ENCODE peak calls at places on chromosomes 1 and 21, in nine cellular contexts. One of them, this sample, is unnamed.

GRCh38 chr1:208270679-208271111 is 26.5 kb upstream of the PLXNA2 start:
- DNase-seq in K562: no peak
- DNase-seq in heart left ventricle: no peak
- DNase-seq in WTC11: no peak
- DNase-seq in mucosa of descending colon: no peak
- DNase-seq in heart right ventricle: no peak
- DNase-seq in upper lobe of right lung: no peak
- DNase-seq in neural progenitor cell: peak
- DNase-seq in bronchial epithelial cell: no peak
- DNase-seq in this sample: no peak

GRCh38 chr1:116735246-116735645 is 19.0 kb upstream of the CD2 start:
- DNase-seq in heart left ventricle: no peak
- DNase-seq in mucosa of descending colon: no peak
- DNase-seq in K562: no peak
- DNase-seq in neural progenitor cell: no peak
- DNase-seq in heart right ventricle: no peak
- DNase-seq in WTC11: no peak
- DNase-seq in upper lobe of right lung: no peak
- DNase-seq in bronchial epithelial cell: no peak
- DNase-seq in this sample: no peak

GRCh38 chr1:247079141-247079874 is 697 bp upstream of the ZNF670 start:
- DNase-seq in K562: no peak
- DNase-seq in heart right ventricle: no peak
- DNase-seq in heart left ventricle: no peak
- DNase-seq in mucosa of descending colon: no peak
- DNase-seq in neural progenitor cell: peak
- DNase-seq in WTC11: no peak
- DNase-seq in upper lobe of right lung: no peak
- DNase-seq in bronchial epithelial cell: no peak
- DNase-seq in this sample: no peak

GRCh38 chr21:40466893-40467483 is 380.0 kb downstream of the DSCAM start:
- DNase-seq in K562: no peak
- DNase-seq in bronchial epithelial cell: peak
- DNase-seq in heart left ventricle: no peak
- DNase-seq in neural progenitor cell: peak
- DNase-seq in upper lobe of right lung: no peak
- DNase-seq in heart right ventricle: no peak
- DNase-seq in mucosa of descending colon: no peak
- DNase-seq in WTC11: no peak
- DNase-seq in this sample: no peak

GRCh38 chr1:205435904-205436573 is 14.2 kb upstream of the LEMD1 start:
- DNase-seq in heart right ventricle: no peak
- DNase-seq in heart left ventricle: no peak
- DNase-seq in upper lobe of right lung: no peak
- DNase-seq in WTC11: no peak
- DNase-seq in bronchial epithelial cell: no peak
- DNase-seq in mucosa of descending colon: no peak
- DNase-seq in neural progenitor cell: peak
- DNase-seq in K562: peak
- DNase-seq in this sample: no peak

GRCh38 chr1:26418865-26419349 is 8.3 kb downstream of the LIN28A start:
- DNase-seq in upper lobe of right lung: no peak
- DNase-seq in heart right ventricle: no peak
- DNase-seq in heart left ventricle: no peak
- DNase-seq in mucosa of descending colon: no peak
- DNase-seq in K562: no peak
- DNase-seq in WTC11: peak
- DNase-seq in bronchial epithelial cell: no peak
- DNase-seq in neural progenitor cell: peak
- DNase-seq in this sample: no peak

GRCh38 chr1:30732277-30732996 is 9.1 kb upstream of the MATN1 start:
- DNase-seq in heart right ventricle: no peak
- DNase-seq in bronchial epithelial cell: no peak
- DNase-seq in WTC11: no peak
- DNase-seq in K562: no peak
- DNase-seq in mucosa of descending colon: no peak
- DNase-seq in upper lobe of right lung: no peak
- DNase-seq in neural progenitor cell: peak
- DNase-seq in heart left ventricle: no peak
- DNase-seq in this sample: no peak

GRCh38 chr1:31201871-31202270 is 37.8 kb downstream of the NKAIN1 start:
- DNase-seq in upper lobe of right lung: no peak
- DNase-seq in bronchial epithelial cell: no peak
- DNase-seq in neural progenitor cell: no peak
- DNase-seq in K562: no peak
- DNase-seq in mucosa of descending colon: no peak
- DNase-seq in heart left ventricle: no peak
- DNase-seq in heart right ventricle: no peak
- DNase-seq in WTC11: no peak
- DNase-seq in this sample: no peak

GRCh38 chr1:72282271-72282656 is at the start of gene NEGR1:
- DNase-seq in heart right ventricle: peak
- DNase-seq in bronchial epithelial cell: peak
- DNase-seq in neural progenitor cell: peak
- DNase-seq in mucosa of descending colon: peak
- DNase-seq in WTC11: peak
- DNase-seq in upper lobe of right lung: peak
- DNase-seq in heart left ventricle: peak
- DNase-seq in K562: no peak
- DNase-seq in this sample: peak

GRCh38 chr1:206672011-206672688 is 12.6 kb upstream of the MAPKAPK2 start:
- DNase-seq in upper lobe of right lung: no peak
- DNase-seq in heart left ventricle: no peak
- DNase-seq in WTC11: no peak
- DNase-seq in K562: peak
- DNase-seq in bronchial epithelial cell: no peak
- DNase-seq in mucosa of descending colon: no peak
- DNase-seq in neural progenitor cell: peak
- DNase-seq in heart right ventricle: no peak
- DNase-seq in this sample: no peak

GRCh38 chr1:103267271-103267670 is 158.9 kb upstream of the COL11A1 start:
- DNase-seq in mucosa of descending colon: no peak
- DNase-seq in heart right ventricle: no peak
- DNase-seq in heart left ventricle: no peak
- DNase-seq in bronchial epithelial cell: no peak
- DNase-seq in neural progenitor cell: no peak
- DNase-seq in K562: no peak
- DNase-seq in WTC11: no peak
- DNase-seq in upper lobe of right lung: no peak
- DNase-seq in this sample: no peak

GRCh38 chr1:162822391-162823200 is 32.1 kb downstream of the HSD17B7 start:
- DNase-seq in WTC11: peak
- DNase-seq in neural progenitor cell: peak
- DNase-seq in heart right ventricle: peak
- DNase-seq in upper lobe of right lung: no peak
- DNase-seq in K562: no peak
- DNase-seq in bronchial epithelial cell: no peak
- DNase-seq in mucosa of descending colon: peak
- DNase-seq in heart left ventricle: peak
- DNase-seq in this sample: peak

GRCh38 chr1:30977511-30977910 is 69.0 kb upstream of the SDC3 start:
- DNase-seq in neural progenitor cell: no peak
- DNase-seq in heart right ventricle: no peak
- DNase-seq in mucosa of descending colon: no peak
- DNase-seq in K562: no peak
- DNase-seq in upper lobe of right lung: no peak
- DNase-seq in heart left ventricle: no peak
- DNase-seq in bronchial epithelial cell: no peak
- DNase-seq in WTC11: no peak
- DNase-seq in this sample: no peak

GRCh38 chr21:26388731-26389231 is 184.3 kb downstream of the CYYR1 start:
- DNase-seq in upper lobe of right lung: no peak
- DNase-seq in K562: no peak
- DNase-seq in WTC11: no peak
- DNase-seq in heart right ventricle: no peak
- DNase-seq in mucosa of descending colon: no peak
- DNase-seq in neural progenitor cell: no peak
- DNase-seq in bronchial epithelial cell: peak
- DNase-seq in heart left ventricle: no peak
- DNase-seq in this sample: no peak

GRCh38 chr1:174005032-174005431 is 17.1 kb downstream of the RC3H1 start:
- DNase-seq in neural progenitor cell: no peak
- DNase-seq in WTC11: no peak
- DNase-seq in heart right ventricle: no peak
- DNase-seq in heart left ventricle: no peak
- DNase-seq in bronchial epithelial cell: no peak
- DNase-seq in K562: no peak
- DNase-seq in mucosa of descending colon: no peak
- DNase-seq in upper lobe of right lung: no peak
- DNase-seq in this sample: no peak

GRCh38 chr21:33655591-33656221 is 13.4 kb downstream of the ITSN1 start:
- DNase-seq in bronchial epithelial cell: peak
- DNase-seq in heart right ventricle: no peak
- DNase-seq in K562: peak
- DNase-seq in neural progenitor cell: no peak
- DNase-seq in WTC11: no peak
- DNase-seq in mucosa of descending colon: peak
- DNase-seq in upper lobe of right lung: no peak
- DNase-seq in heart left ventricle: no peak
- DNase-seq in this sample: no peak

GRCh38 chr1:175152006-175152652 is 40.4 kb downstream of the KIAA0040 start:
- DNase-seq in mucosa of descending colon: peak
- DNase-seq in heart right ventricle: peak
- DNase-seq in K562: peak
- DNase-seq in bronchial epithelial cell: peak
- DNase-seq in heart left ventricle: peak
- DNase-seq in WTC11: peak
- DNase-seq in upper lobe of right lung: no peak
- DNase-seq in neural progenitor cell: peak
- DNase-seq in this sample: no peak

GRCh38 chr1:64654519-64655341 is 90.1 kb upstream of the RAVER2 start:
- DNase-seq in K562: no peak
- DNase-seq in neural progenitor cell: no peak
- DNase-seq in WTC11: no peak
- DNase-seq in heart left ventricle: peak
- DNase-seq in upper lobe of right lung: no peak
- DNase-seq in heart right ventricle: no peak
- DNase-seq in mucosa of descending colon: no peak
- DNase-seq in bronchial epithelial cell: peak
- DNase-seq in this sample: no peak
- TF ChIP-seq CTCF in K562: no peak
- TF ChIP-seq CTCF in neural progenitor cell: peak
- TF ChIP-seq CTCF in WTC11: no peak
- TF ChIP-seq CTCF in heart left ventricle: peak
- TF ChIP-seq CTCF in upper lobe of right lung: peak
- TF ChIP-seq CTCF in heart right ventricle: no peak
- TF ChIP-seq CTCF in mucosa of descending colon: no peak
- TF ChIP-seq CTCF in bronchial epithelial cell: no peak
- TF ChIP-seq CTCF in this sample: no peak

GRCh38 chr21:29232601-29233541 is 65.9 kb upstream of the BACH1 start:
- DNase-seq in WTC11: no peak
- DNase-seq in bronchial epithelial cell: peak
- DNase-seq in heart right ventricle: no peak
- DNase-seq in mucosa of descending colon: no peak
- DNase-seq in K562: no peak
- DNase-seq in heart left ventricle: no peak
- DNase-seq in upper lobe of right lung: no peak
- DNase-seq in neural progenitor cell: no peak
- DNase-seq in this sample: no peak
- TF ChIP-seq CTCF in WTC11: no peak
- TF ChIP-seq CTCF in bronchial epithelial cell: no peak
- TF ChIP-seq CTCF in heart right ventricle: no peak
- TF ChIP-seq CTCF in mucosa of descending colon: no peak
- TF ChIP-seq CTCF in K562: peak
- TF ChIP-seq CTCF in heart left ventricle: no peak
- TF ChIP-seq CTCF in upper lobe of right lung: no peak
- TF ChIP-seq CTCF in neural progenitor cell: no peak
- TF ChIP-seq CTCF in this sample: no peak

DNA sequence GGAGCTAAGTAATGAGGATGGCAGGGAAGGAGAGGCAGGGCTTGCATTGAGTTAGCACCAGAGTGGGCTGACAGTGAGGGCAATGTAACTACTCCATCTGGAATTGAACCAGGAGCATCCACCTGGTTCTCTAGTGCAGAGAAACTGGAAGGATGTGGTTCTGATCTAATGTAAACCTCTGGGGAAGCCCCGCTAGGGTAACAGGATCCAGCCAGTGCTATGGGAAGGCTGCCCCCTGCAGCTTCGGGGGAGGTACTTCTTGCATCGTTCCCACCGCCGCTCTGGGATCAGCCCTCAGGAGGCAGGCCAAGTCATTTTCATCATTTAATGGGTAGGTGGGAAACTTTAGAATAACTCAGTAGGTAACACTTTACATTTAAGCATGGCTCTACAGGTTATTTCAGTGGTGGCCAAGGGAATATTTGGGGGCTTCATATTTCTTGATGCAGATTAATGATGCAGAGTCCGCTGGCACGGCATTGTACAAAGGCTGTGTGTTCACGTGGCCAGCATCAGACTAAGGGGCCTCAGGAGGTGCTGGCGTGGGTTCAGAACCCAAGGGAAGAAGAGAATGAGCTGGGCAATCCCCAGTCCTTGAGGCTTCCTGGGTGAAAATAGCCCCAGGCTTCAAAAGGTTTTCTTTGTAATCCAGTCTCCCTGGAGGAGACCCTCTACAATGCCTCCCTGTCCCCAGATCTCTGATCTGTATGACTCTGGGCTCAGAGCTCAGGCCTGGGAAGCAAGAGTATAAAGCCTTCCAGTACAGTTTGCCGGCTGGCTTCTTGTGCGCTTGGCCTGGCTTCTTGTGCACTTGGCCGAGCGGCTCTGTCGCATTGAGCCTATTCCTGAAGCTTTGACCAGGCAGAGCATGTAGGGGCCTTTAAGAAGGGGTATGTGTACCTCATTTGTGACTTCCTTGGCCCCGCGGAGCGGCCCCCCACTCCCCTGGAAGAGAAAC is 26.4 kb upstream of the KAZN start:
- DNase-seq in heart left ventricle: no peak
- DNase-seq in mucosa of descending colon: no peak
- DNase-seq in upper lobe of right lung: no peak
- DNase-seq in neural progenitor cell: peak
- DNase-seq in WTC11: peak
- DNase-seq in heart right ventricle: no peak
- DNase-seq in bronchial epithelial cell: no peak
- DNase-seq in K562: peak
- DNase-seq in this sample: no peak
- TF ChIP-seq CTCF in heart left ventricle: no peak
- TF ChIP-seq CTCF in mucosa of descending colon: no peak
- TF ChIP-seq CTCF in upper lobe of right lung: peak
- TF ChIP-seq CTCF in neural progenitor cell: peak
- TF ChIP-seq CTCF in WTC11: peak
- TF ChIP-seq CTCF in heart right ventricle: peak
- TF ChIP-seq CTCF in bronchial epithelial cell: no peak
- TF ChIP-seq CTCF in K562: peak
- TF ChIP-seq CTCF in this sample: peak

DNA sequence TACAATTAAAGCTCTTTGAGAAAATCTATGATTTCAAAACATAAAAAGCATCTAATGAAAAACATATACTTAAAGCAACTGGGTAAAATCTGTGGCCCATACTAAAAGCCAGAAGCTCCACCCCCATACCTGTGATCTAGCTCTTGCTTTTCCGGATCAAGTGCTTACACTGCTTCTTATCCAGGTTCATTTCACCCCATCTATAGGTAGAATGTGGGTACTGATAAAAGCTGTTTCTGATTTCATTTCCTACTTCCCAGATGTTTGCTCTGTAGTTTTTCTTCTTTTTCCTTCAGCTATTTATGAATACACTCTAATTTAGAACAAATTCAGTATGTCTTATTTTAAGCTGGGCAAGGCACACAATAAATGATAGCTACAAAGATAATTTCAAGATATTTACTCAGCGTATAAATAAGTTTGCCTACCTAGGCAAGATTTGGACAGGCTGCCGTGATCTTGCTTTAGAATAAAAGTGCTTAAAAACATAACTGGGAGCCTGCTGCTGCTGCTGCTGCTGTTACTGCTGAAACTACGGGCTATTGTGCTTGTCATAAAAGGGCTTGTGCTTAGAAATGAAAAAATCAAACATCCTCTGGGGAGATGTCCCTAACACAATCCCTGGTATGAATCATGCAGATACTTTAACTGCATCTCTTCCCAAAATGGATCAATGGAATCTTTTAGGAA is 2.1 kb downstream of the SIPA1L2 start:
- DNase-seq in neural progenitor cell: peak
- DNase-seq in heart left ventricle: no peak
- DNase-seq in heart right ventricle: no peak
- DNase-seq in upper lobe of right lung: no peak
- DNase-seq in bronchial epithelial cell: peak
- DNase-seq in K562: peak
- DNase-seq in WTC11: no peak
- DNase-seq in mucosa of descending colon: no peak
- DNase-seq in this sample: no peak
- TF ChIP-seq CTCF in neural progenitor cell: peak
- TF ChIP-seq CTCF in heart left ventricle: no peak
- TF ChIP-seq CTCF in heart right ventricle: peak
- TF ChIP-seq CTCF in upper lobe of right lung: peak
- TF ChIP-seq CTCF in bronchial epithelial cell: peak
- TF ChIP-seq CTCF in K562: no peak
- TF ChIP-seq CTCF in WTC11: no peak
- TF ChIP-seq CTCF in mucosa of descending colon: no peak
- TF ChIP-seq CTCF in this sample: peak

This sample was measured in osteocyte.